ENCODE peak calls at places on chromosomes 1 and 21, in seven cellular contexts. S is ovary, C is lower lobe of right lung, J is sigmoid colon, P is psoas muscle, W is heart left ventricle, N is body of pancreas. X is an unnamed sample. For H3K36me3 and H3K27me3, the result is how much of the 10 kb centered on the place peaks cover.

GRCh38 chr1:94117250-94117851 is 3.6 kb downstream of the ABCA4 start:
- DNase-seq in S (peak), C (no peak), J (no peak), P (no peak), W (no peak), N (no peak), X (no peak)

GRCh38 chr1:203283597-203283996 is 21.7 kb upstream of the BTG2 start:
- DNase-seq in S (no peak), C (no peak), J (no peak), P (no peak), W (no peak), N (peak), X (no peak)

GRCh38 chr1:99107680-99108079 is 103.0 kb upstream of the PLPPR5 start:
- DNase-seq in S (no peak), C (no peak), J (no peak), P (no peak), W (no peak), N (no peak), X (no peak)

GRCh38 chr1:212285685-212286436 is 651 bp downstream of the PPP2R5A start:
- DNase-seq in S (peak), C (peak), J (peak), P (peak), W (peak), N (peak), X (peak)

GRCh38 chr21:23016617-23017016 is 2018.4 kb downstream of the NCAM2 start:
- DNase-seq in S (no peak), C (no peak), J (no peak), P (no peak), W (no peak), N (no peak), X (no peak)

GRCh38 chr1:25503551-25504426 is 39.6 kb upstream of the LDLRAP1 start:
- DNase-seq in S (no peak), C (peak), J (peak), P (peak), W (peak), N (peak), X (peak)

GRCh38 chr1:115976900-115977480 is 677 bp downstream of the SLC22A15 start:
- DNase-seq in S (no peak), C (no peak), J (no peak), P (no peak), W (no peak), N (no peak), X (no peak)

GRCh38 chr1:115980998-115981993 is 5.0 kb downstream of the SLC22A15 start:
- DNase-seq in S (no peak), C (no peak), J (no peak), P (no peak), W (no peak), N (no peak), X (peak)

GRCh38 chr1:180131510-180131909 is 23.2 kb upstream of the QSOX1 start:
- DNase-seq in S (no peak), C (peak), J (no peak), P (no peak), W (no peak), N (no peak), X (no peak)

GRCh38 chr1:8070381-8070811 is 44.3 kb upstream of the ERRFI1 start:
- DNase-seq in S (no peak), C (no peak), J (no peak), P (no peak), W (no peak), N (peak), X (peak)

GRCh38 chr21:8991088-8991907 is 1530.1 kb upstream of the TPTE start:
- DNase-seq in S (no peak), C (no peak), J (peak), P (no peak), W (no peak), N (no peak), X (no peak)

GRCh38 chr21:19621837-19622496 is 1218.4 kb upstream of the TMPRSS15 start:
- DNase-seq in S (no peak), C (no peak), J (no peak), P (no peak), W (no peak), N (peak), X (no peak)

GRCh38 chr1:43205671-43206070 is 33.5 kb downstream of the CFAP57 start:
- DNase-seq in S (no peak), C (no peak), J (no peak), P (no peak), W (no peak), N (no peak), X (no peak)

GRCh38 chr1:29148656-29149491 is 25.2 kb upstream of the TMEM200B start:
- DNase-seq in S (no peak), C (peak), J (no peak), P (no peak), W (no peak), N (no peak), X (no peak)

GRCh38 chr1:195999022-195999421 is 609.2 kb downstream of the KCNT2 start:
- DNase-seq in S (no peak), C (no peak), J (no peak), P (no peak), W (no peak), N (no peak), X (no peak)

GRCh38 chr1:156949127-156949526 is 28.7 kb downstream of the LRRC71 start:
- DNase-seq in S (no peak), C (no peak), J (no peak), P (peak), W (peak), N (no peak), X (no peak)
- H3K36me3 ChIP-seq in S (under half), C (half or more), J (under half), P (under half), W (under half), N (under half), X (under half)

GRCh38 chr1:19032413-19032695 is 75.9 kb upstream of the IFFO2 start:
- DNase-seq in S (no peak), C (peak), J (no peak), P (no peak), W (no peak), N (no peak), X (no peak)
- H3K27me3 ChIP-seq in S (under half), C (under half), J (under half), P (under half), W (under half), N (under half), X (under half)

GRCh38 chr1:46315669-46316403 is 12.3 kb downstream of the UQCRH start:
- DNase-seq in S (no peak), C (no peak), J (no peak), P (no peak), W (no peak), N (no peak), X (no peak)
- H3K36me3 ChIP-seq in S (under half), C (half or more), J (under half), P (under half), W (under half), N (under half), X (under half)

DNA sequence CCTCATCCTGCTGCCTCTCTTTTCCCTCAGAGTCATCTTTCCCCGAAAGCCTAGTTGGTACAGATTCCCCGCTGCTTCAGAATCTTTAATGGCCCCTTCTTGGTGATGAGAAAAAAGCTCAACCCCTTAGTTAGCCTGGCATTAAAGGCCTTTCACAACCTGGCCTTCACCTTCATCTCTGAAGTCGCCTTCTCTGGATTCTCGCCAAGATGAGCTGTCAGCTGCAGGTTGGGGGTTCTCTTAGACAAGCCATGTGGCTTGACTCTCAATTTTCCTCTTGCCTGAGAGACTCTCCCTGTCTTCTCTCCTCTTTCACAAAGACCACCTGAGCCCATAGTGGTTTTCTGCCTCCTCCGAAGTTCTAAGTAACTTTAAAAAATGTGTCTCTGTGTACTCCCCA is 15.5 kb upstream of the DISC1 start:
- DNase-seq in S (no peak), C (no peak), J (no peak), P (no peak), W (no peak), N (no peak), X (no peak)
- H3K27me3 ChIP-seq in S (under half), C (under half), J (under half), P (under half), W (under half), N (under half), X (under half)